ENCODE peak calls at places on chromosomes 16 and 17, in four cellular contexts. One of them, this sample, is unnamed.

GRCh38 chr16:3086596-3087242 is 12.4 kb downstream of the ZSCAN10 start:
- DNase-seq in K562: no peak
- DNase-seq in H1: no peak
- DNase-seq in WTC11: no peak
- DNase-seq in this sample: no peak

GRCh38 chr16:27515874-27516353 is 33.8 kb downstream of the GTF3C1 start:
- DNase-seq in WTC11: peak; percentile 62
- DNase-seq in K562: peak; percentile 44
- DNase-seq in H1: peak; percentile 79
- DNase-seq in this sample: peak; percentile 68

GRCh38 chr17:43517615-43518386 is 28.3 kb downstream of the ETV4 start:
- DNase-seq in WTC11: no peak
- DNase-seq in K562: no peak
- DNase-seq in H1: no peak
- DNase-seq in this sample: no peak

GRCh38 chr16:68470461-68471150 is 22.3 kb upstream of the SMPD3 start:
- DNase-seq in H1: no peak
- DNase-seq in WTC11: no peak
- DNase-seq in K562: no peak
- DNase-seq in this sample: no peak

GRCh38 chr17:50421308-50422031 is 4.5 kb upstream of the ACSF2 start:
- DNase-seq in H1: no peak
- DNase-seq in WTC11: no peak
- DNase-seq in K562: no peak
- DNase-seq in this sample: no peak

GRCh38 chr17:79944821-79945391 is 90.8 kb downstream of the TBC1D16 start:
- DNase-seq in WTC11: peak; percentile 12
- DNase-seq in K562: no peak
- DNase-seq in H1: no peak
- DNase-seq in this sample: peak; percentile 35

GRCh38 chr17:1882836-1883235 is 53.0 kb downstream of the RPA1 start:
- DNase-seq in H1: peak; percentile 58
- DNase-seq in WTC11: peak; percentile 41
- DNase-seq in K562: peak; percentile 31
- DNase-seq in this sample: peak; percentile 49

GRCh38 chr17:80950466-80951120 is 41.0 kb upstream of the CHMP6 start:
- DNase-seq in H1: no peak
- DNase-seq in K562: no peak
- DNase-seq in WTC11: peak; percentile 5
- DNase-seq in this sample: no peak

GRCh38 chr17:58121925-58122324 is 26.3 kb upstream of the OR4D1 start:
- DNase-seq in H1: no peak
- DNase-seq in WTC11: peak; percentile 23
- DNase-seq in K562: peak; percentile 39
- DNase-seq in this sample: peak; percentile 58

GRCh38 chr17:79821331-79822095 is 17.7 kb downstream of the CBX4 start:
- DNase-seq in K562: no peak
- DNase-seq in WTC11: no peak
- DNase-seq in H1: no peak
- DNase-seq in this sample: no peak

GRCh38 chr17:17711708-17712141 is 30.5 kb downstream of the RAI1 start:
- DNase-seq in H1: no peak
- DNase-seq in K562: no peak
- DNase-seq in WTC11: no peak
- DNase-seq in this sample: peak; percentile 50

GRCh38 chr17:41058741-41059140 is 1.2 kb downstream of the KRTAP2-3 start:
- DNase-seq in K562: no peak
- DNase-seq in H1: no peak
- DNase-seq in WTC11: no peak
- DNase-seq in this sample: no peak
- TF ChIP-seq MAX in K562: no peak
- TF ChIP-seq MAX in H1: no peak
- TF ChIP-seq MAX in WTC11: no peak
- TF ChIP-seq MAX in this sample: no peak

GRCh38 chr16:1532771-1533170 is 695 bp upstream of the TMEM204 start:
- DNase-seq in K562: no peak
- DNase-seq in H1: no peak
- DNase-seq in WTC11: no peak
- DNase-seq in this sample: no peak
- TF ChIP-seq TEAD4 in K562: no peak
- TF ChIP-seq TEAD4 in H1: no peak
- TF ChIP-seq TEAD4 in WTC11: no peak
- TF ChIP-seq TEAD4 in this sample: no peak

DNA sequence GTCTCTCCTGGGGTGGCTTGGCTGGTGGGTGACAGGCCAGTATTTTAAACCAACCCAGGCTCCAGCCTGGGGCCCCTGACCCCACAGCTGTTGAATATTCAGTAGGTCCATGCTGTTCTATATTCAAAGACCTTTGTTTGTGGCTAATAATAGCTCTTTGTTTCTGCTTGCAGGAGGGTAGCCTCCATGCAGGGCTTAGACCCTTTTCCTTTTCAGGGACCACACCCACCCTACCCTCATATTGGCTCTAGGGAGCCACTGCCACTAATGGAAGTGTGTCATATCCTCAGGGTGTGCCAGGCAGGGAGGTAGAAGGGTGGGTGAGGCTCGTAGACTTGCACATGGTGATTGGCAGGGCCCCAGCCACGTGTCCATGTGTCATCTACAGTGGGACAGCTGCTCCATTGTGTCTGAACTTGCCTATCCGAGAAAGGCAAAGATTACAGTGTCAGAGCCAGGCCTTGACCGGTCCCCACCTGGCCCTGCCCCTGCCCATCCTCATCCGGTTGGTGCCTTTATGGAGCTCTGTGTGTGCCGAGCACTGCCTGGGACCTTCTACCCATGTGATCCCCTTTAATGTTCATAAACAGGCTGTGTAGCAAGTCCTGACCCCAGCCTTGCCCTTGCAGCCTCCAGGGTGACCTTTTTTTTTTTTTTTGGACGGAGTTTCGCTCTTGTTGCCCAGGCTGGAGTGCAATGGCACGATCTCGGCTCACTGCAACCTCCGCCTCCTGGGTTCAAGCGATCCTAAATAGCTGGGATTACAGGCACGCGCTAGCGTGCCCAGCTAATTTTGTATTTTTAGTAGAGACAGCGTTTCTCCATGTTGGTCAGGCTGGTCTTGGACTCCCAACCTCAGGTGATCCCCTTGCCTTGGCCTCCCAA is 22.1 kb downstream of the TMC7 start:
- DNase-seq in K562: no peak
- DNase-seq in H1: peak; percentile 54
- DNase-seq in WTC11: no peak
- DNase-seq in this sample: no peak
- TF ChIP-seq MAX in K562: peak; percentile 46
- TF ChIP-seq MAX in H1: peak; percentile 89
- TF ChIP-seq MAX in WTC11: no peak
- TF ChIP-seq MAX in this sample: no peak

DNA sequence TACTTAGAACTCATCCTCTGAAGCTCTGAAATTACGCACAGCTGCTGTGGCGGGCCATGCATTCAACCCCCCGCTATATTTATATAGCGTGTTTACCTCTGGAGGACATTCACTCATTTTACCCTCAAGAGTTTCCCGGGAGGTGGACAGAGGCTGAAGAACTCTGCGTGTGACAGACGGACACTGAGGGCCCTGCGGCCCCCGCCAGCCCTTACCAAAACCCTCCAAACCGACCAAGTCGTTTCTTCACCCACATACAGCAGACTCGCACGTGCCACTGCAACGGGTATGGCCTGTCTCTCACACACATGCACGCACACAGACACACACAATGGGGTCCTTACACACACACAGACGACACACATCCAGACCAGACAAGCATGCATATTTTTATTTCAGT is 216.4 kb upstream of the FOXF1 start:
- DNase-seq in WTC11: no peak
- DNase-seq in H1: no peak
- DNase-seq in K562: no peak
- DNase-seq in this sample: no peak
- TF ChIP-seq TEAD4 in WTC11: no peak
- TF ChIP-seq TEAD4 in H1: no peak
- TF ChIP-seq TEAD4 in K562: no peak
- TF ChIP-seq TEAD4 in this sample: no peak